ENCODE peak calls at places on chromosome 6, in ten cellular contexts. N, I, Y, T, M, L, K, R, F and H are unnamed samples.

GRCh38 chr6:154478021-154478651 is 32.3 kb downstream of the CNKSR3 start:
- DNase-seq in F (no peak), K (no peak), L (no peak), M (no peak), Y (no peak), T (peak), I (no peak), N (no peak), R (peak), H (no peak)

GRCh38 chr6:43401730-43402129 is 25.6 kb upstream of the ABCC10 start:
- DNase-seq in F (no peak), T (no peak), Y (no peak), M (no peak), N (no peak), R (no peak), I (no peak), L (no peak), K (no peak), H (no peak)

GRCh38 chr6:158068893-158069799 is 87.5 kb downstream of the SYNJ2 start:
- DNase-seq in L (no peak), I (peak), F (peak), M (no peak), R (peak), N (peak), Y (peak), K (no peak), T (peak), H (peak)

GRCh38 chr6:89144358-89145041 is 1.4 kb upstream of the PM20D2 start:
- DNase-seq in M (no peak), Y (no peak), F (no peak), L (no peak), I (no peak), T (no peak), R (no peak), N (no peak), K (no peak), H (no peak)

GRCh38 chr6:116973992-116974391 is 97.0 kb downstream of the RFX6 start:
- DNase-seq in Y (no peak), I (no peak), M (no peak), F (no peak), T (no peak), L (peak), R (no peak), K (no peak), N (no peak), H (no peak)

GRCh38 chr6:137494281-137494966 is at the start of gene OLIG3:
- DNase-seq in L (peak), I (no peak), F (no peak), N (no peak), K (peak), M (no peak), R (no peak), T (no peak), Y (no peak), H (no peak)

GRCh38 chr6:139287868-139288267 is 3.9 kb downstream of the TXLNB start:
- DNase-seq in N (no peak), I (no peak), F (no peak), K (no peak), M (no peak), L (no peak), R (no peak), Y (no peak), T (no peak), H (no peak)

GRCh38 chr6:141242957-141243356 is 889.8 kb upstream of the GJE1 start:
- DNase-seq in M (no peak), Y (no peak), K (no peak), F (no peak), L (no peak), T (no peak), I (no peak), R (no peak), N (no peak), H (no peak)

GRCh38 chr6:120498711-120499110 is 835.6 kb downstream of the TBC1D32 start:
- DNase-seq in F (no peak), R (no peak), T (no peak), K (no peak), I (no peak), M (no peak), N (no peak), Y (no peak), L (no peak), H (no peak)

GRCh38 chr6:118894425-118895240 is 681 bp downstream of the ASF1A start:
- DNase-seq in K (peak), Y (peak), T (peak), L (peak), F (peak), M (peak), N (peak), I (peak), R (peak), H (no peak)

GRCh38 chr6:121849477-121849876 is 414.0 kb downstream of the GJA1 start:
- DNase-seq in I (no peak), T (peak), F (peak), Y (peak), M (peak), K (peak), N (peak), R (peak), L (peak), H (no peak)

GRCh38 chr6:45129051-45129450 is 199.1 kb upstream of the RUNX2 start:
- DNase-seq in Y (no peak), L (no peak), M (no peak), N (no peak), I (no peak), K (no peak), T (no peak), F (no peak), R (no peak), H (no peak)

GRCh38 chr6:44291841-44292240 is 21.3 kb downstream of the AARS2 start:
- DNase-seq in R (no peak), Y (no peak), K (no peak), T (no peak), L (no peak), N (no peak), F (no peak), I (no peak), M (no peak), H (no peak)

GRCh38 chr6:152552616-152553209 is 84.4 kb downstream of the SYNE1 start:
- DNase-seq in L (peak), T (peak), N (peak), K (peak), R (peak), I (peak), Y (peak), M (peak), F (peak), H (peak)

GRCh38 chr6:158161566-158162254 is 6.4 kb downstream of the SERAC1 start:
- DNase-seq in L (no peak), I (no peak), Y (no peak), R (no peak), N (no peak), K (peak), F (no peak), T (peak), M (no peak), H (no peak)

GRCh38 chr6:107275330-107275865 is 160.1 kb upstream of the BEND3 start:
- DNase-seq in T (no peak), Y (no peak), L (no peak), M (no peak), I (no peak), N (peak), R (no peak), F (no peak), K (no peak), H (no peak)

GRCh38 chr6:52694404-52694803 is 23.5 kb downstream of the TMEM14A start:
- DNase-seq in K (no peak), L (no peak), R (no peak), F (no peak), Y (no peak), N (no peak), T (no peak), M (no peak), I (no peak), H (no peak)

GRCh38 chr6:106773482-106773881 is 144.1 kb downstream of the QRSL1 start:
- DNase-seq in M (no peak), R (no peak), Y (no peak), N (no peak), F (no peak), T (no peak), K (no peak), L (no peak), I (peak), H (no peak)

GRCh38 chr6:42302441-42302840 is 84.8 kb upstream of the MRPS10 start:
- DNase-seq in L (no peak), T (no peak), M (no peak), F (no peak), Y (no peak), I (no peak), R (no peak), N (no peak), K (no peak), H (no peak)
- TF ChIP-seq EZH2 in L (no peak), T (no peak), M (no peak), F (no peak), Y (no peak), I (no peak), R (no peak), N (no peak), K (no peak), H (no peak)

GRCh38 chr6:90297124-90297865 is 652 bp upstream of the BACH2 start:
- DNase-seq in L (peak), K (peak), I (no peak), T (no peak), Y (no peak), R (no peak), N (no peak), F (no peak), M (no peak), H (no peak)

GRCh38 chr6:90295854-90296345 is 743 bp downstream of the BACH2 start:
- DNase-seq in M (peak), L (peak), Y (peak), K (peak), I (no peak), N (peak), T (peak), R (peak), F (peak), H (no peak)

GRCh38 chr6:90294989-90295853 is 1.4 kb downstream of the BACH2 start:
- DNase-seq in T (peak), Y (peak), L (peak), K (peak), F (no peak), N (peak), M (peak), R (peak), I (no peak), H (no peak)

GRCh38 chr6:90297866-90298381 is 1.3 kb upstream of the BACH2 start:
- DNase-seq in N (no peak), K (no peak), I (no peak), T (no peak), M (no peak), F (no peak), R (no peak), Y (no peak), L (no peak), H (no peak)

GRCh38 chr6:90296346-90297123 is at the start of gene BACH2:
- DNase-seq in K (peak), N (peak), I (peak), F (peak), Y (peak), T (peak), R (peak), L (peak), M (peak), H (no peak)
- H3K4me3 ChIP-seq in K (peak), N (peak), I (peak), F (peak), Y (peak), T (peak), R (peak), L (peak), M (peak), H (peak)

GRCh38 chr6:1614767-1615650 is 5.3 kb downstream of the FOXC1 start:
- DNase-seq in L (peak), M (no peak), K (peak), I (no peak), F (no peak), R (no peak), Y (peak), T (no peak), N (no peak), H (no peak)
- TF ChIP-seq EZH2 in L (peak), M (no peak), K (peak), I (no peak), F (peak), R (no peak), Y (no peak), T (no peak), N (no peak), H (no peak)

DNA sequence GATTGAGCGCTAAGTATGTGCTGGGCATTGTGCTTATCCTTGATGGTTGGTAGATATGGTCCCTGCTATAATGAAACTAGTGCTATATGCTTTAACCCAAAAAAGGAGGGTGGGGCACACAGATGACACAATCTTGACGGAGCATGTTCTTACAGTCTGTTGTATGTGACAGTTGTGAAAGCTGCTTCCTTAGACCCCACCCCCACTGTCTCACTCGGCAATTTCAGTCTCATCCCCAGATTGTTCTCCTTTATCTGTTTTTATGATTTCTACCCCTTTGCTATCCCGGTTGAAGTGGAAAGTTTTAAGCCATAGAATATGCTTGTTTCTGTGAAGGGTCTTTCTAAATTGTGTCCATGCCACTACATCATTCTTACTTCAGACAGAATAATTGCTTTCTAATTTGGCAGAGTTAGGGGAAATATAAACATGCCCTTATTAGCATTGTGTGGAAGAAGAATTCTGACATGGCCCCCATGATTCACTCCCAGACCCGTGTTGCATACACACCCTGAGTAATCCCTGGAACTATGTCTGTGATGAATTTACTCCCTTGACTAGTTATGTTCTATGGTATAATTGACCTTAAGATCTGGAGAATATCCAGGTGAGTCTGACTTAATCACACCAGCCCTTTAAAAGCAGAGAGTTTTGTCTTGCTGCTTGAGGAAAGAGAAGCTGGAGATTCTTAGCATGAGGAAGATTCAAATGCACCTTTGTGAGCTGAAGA is 262.7 kb downstream of the SOX4 start:
- DNase-seq in K (no peak), R (peak), F (peak), M (no peak), T (peak), N (no peak), L (no peak), I (peak), Y (peak), H (peak)
- H3K4me3 ChIP-seq in K (no peak), R (peak), F (no peak), M (no peak), T (peak), N (no peak), L (no peak), I (no peak), Y (no peak), H (peak)

DNA sequence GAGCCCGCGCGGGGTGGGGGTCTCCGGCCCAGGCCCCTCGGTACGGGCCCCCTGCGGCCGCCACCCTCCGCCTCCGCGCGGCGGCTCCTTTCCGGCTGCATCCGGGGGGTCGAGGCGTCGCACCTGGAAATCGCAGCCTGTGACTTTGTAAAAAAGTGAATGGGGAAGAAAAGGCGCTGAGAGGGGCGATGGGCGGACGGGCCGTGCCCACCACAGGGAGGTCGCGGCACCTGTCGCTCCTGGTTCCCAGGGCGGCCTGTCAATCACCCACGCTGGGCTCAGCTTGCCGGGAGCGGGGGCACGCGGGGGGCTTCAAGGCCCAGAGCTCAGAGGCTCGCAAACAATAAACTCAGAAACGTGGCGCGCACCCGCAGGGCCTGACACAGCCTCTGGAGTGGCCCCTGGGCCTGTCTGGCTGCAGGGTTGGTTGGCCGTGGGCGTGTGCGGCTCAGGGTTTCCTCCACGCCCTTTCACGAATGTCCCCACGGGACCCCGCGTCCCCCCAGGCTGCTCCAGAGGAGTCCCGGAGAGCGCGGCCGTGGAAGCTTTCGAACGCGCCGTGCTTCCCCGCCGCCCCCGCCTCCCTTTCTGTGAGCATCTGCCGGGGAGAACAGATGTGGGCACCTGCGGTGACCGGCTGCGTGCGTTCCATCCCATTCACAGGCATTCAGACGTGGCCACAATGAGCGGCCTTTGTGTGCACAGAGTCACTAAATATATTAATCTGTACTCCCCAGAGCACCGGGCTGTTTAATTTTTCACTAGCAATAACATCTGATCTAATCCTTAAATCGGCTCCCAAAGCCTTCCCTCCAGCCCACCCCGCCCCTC is 6.1 kb upstream of the DLL1 start:
- DNase-seq in F (no peak), M (no peak), L (peak), I (no peak), R (no peak), Y (no peak), T (no peak), K (peak), N (no peak), H (no peak)
- TF ChIP-seq EZH2 in F (peak), M (no peak), L (no peak), I (no peak), R (peak), Y (no peak), T (no peak), K (no peak), N (no peak), H (no peak)

DNA sequence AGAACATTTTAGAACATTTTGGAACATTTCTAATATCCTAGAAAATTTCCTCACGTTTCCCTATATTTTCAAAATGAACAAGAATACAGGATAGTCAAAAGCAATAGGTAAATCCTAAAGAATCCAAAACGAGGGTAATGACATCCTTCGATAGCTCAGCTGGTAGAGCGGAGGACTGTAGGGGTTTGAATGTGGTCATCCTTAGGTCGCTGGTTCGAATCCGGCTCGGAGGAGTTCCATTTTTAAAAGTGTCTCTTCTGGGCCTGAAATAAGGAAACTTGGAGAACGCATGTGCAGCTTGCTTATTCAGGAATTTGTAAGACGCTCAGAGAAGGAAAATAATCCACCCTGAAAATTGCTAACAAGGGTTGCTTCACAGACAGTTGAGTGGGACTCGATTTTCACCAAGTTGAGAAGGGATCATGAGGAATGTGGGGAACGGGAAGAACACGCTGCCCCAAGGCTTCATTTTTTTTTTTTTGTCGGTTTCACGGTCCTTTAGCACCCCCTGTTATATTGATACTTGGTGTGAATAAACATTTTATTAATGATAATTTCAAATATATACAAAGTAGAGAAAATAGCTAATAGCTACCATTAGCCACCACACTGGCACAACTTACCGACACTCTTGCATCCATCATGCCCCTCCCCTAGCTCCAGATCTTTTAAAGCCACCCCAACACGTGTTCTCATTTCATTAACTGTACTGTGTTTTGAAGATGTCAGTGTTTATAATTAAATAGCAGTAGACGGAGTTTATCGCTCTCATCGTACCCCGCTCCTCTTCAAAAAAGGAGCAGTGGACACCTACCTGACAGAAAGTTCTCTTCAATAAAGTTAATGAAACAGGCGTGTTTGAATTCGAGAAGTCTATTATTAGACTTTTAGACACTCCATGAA is 1.8 kb upstream of the ABT1 start:
- DNase-seq in I (peak), L (peak), Y (peak), R (peak), M (no peak), K (peak), F (peak), N (peak), T (peak), H (peak)
- H3K4me3 ChIP-seq in I (peak), L (peak), Y (peak), R (peak), M (no peak), K (peak), F (peak), N (peak), T (peak), H (peak)